ENCODE peak calls at places on chromosomes 7 and 10, in six cellular contexts. I, B, G, J, X and V are unnamed samples.

GRCh38 chr10:77613476-77614130 is 24.0 kb downstream of the KCNMA1 start:
- DNase-seq in I (no peak), B (no peak), G (no peak), J (no peak), X (no peak), V (no peak)

GRCh38 chr7:35401217-35401879 is 147.4 kb upstream of the TBX20 start:
- DNase-seq in I (no peak), B (no peak), G (no peak), J (no peak), X (no peak), V (no peak)

GRCh38 chr7:93203496-93203895 is 22.8 kb downstream of the HEPACAM2 start:
- DNase-seq in I (no peak), B (no peak), G (no peak), J (no peak), X (no peak), V (no peak)

GRCh38 chr10:30671011-30671616 is 41.6 kb upstream of the LYZL2 start:
- DNase-seq in I (peak; percentile 19), B (peak; percentile 65), G (peak; percentile 20), J (no peak), X (peak; percentile 67), V (peak; percentile 24)

GRCh38 chr7:26857534-26858228 is 6.7 kb downstream of the SKAP2 start:
- DNase-seq in I (no peak), B (no peak), G (no peak), J (no peak), X (no peak), V (peak; percentile 61)

GRCh38 chr10:110845756-110846620 is 25.7 kb upstream of the PDCD4 start:
- DNase-seq in I (no peak), B (no peak), G (no peak), J (no peak), X (peak; percentile 91), V (no peak)

GRCh38 chr10:43891241-43891640 is 242.6 kb upstream of the ZNF32 start:
- DNase-seq in I (no peak), B (no peak), G (no peak), J (no peak), X (no peak), V (no peak)

GRCh38 chr10:2225609-2226008 is 488.3 kb upstream of the ADARB2 start:
- DNase-seq in I (no peak), B (no peak), G (no peak), J (no peak), X (no peak), V (no peak)

GRCh38 chr7:1329966-1330915 is 97.6 kb downstream of the UNCX start:
- DNase-seq in I (no peak), B (no peak), G (no peak), J (no peak), X (no peak), V (no peak)

GRCh38 chr7:85103352-85103751 is 83.5 kb downstream of the SEMA3D start:
- DNase-seq in I (no peak), B (peak; percentile 18), G (no peak), J (no peak), X (no peak), V (no peak)

GRCh38 chr7:128247640-128248194 is 6.6 kb downstream of the LEP start:
- DNase-seq in I (no peak), B (peak; percentile 18), G (peak; percentile 44), J (no peak), X (no peak), V (no peak)

GRCh38 chr7:21996641-21997040 is 50.9 kb upstream of the CDCA7L start:
- DNase-seq in I (no peak), B (no peak), G (no peak), J (no peak), X (no peak), V (no peak)

GRCh38 chr10:21424511-21424910 is 101.0 kb downstream of the SKIDA1 start:
- DNase-seq in I (no peak), B (no peak), G (no peak), J (no peak), X (no peak), V (no peak)

GRCh38 chr10:88565072-88565471 is 18.0 kb downstream of the RNLS start:
- DNase-seq in I (no peak), B (peak; percentile 12), G (no peak), J (no peak), X (no peak), V (no peak)

GRCh38 chr7:1815051-1815481 is 145.0 kb downstream of the ELFN1 start:
- DNase-seq in I (no peak), B (no peak), G (peak; percentile 59), J (no peak), X (no peak), V (no peak)

GRCh38 chr7:15795371-15795770 is 108.9 kb upstream of the MEOX2 start:
- DNase-seq in I (no peak), B (no peak), G (no peak), J (no peak), X (no peak), V (no peak)

GRCh38 chr7:44573464-44574285 is at the start of gene DDX56:
- DNase-seq in I (peak; percentile 89), B (peak; percentile 86), G (peak; percentile 98), J (peak; percentile 84), X (peak; percentile 96), V (peak; percentile 91)

GRCh38 chr7:2014391-2015241 is 218.1 kb downstream of the MAD1L1 start:
- DNase-seq in I (no peak), B (no peak), G (no peak), J (no peak), X (no peak), V (peak; percentile 10)

GRCh38 chr7:139596626-139597025 is 73.1 kb downstream of the CLEC2L start:
- DNase-seq in I (no peak), B (no peak), G (no peak), J (no peak), X (no peak), V (no peak)

GRCh38 chr7:25831901-25832411 is 320.0 kb upstream of the NFE2L3 start:
- DNase-seq in I (no peak), B (no peak), G (no peak), J (no peak), X (no peak), V (no peak)

GRCh38 chr10:73854310-73854709 is 20.0 kb downstream of the CAMK2G start:
- DNase-seq in I (no peak), B (no peak), G (no peak), J (no peak), X (peak; percentile 14), V (no peak)

GRCh38 chr10:3906511-3907111 is 121.6 kb upstream of the KLF6 start:
- DNase-seq in I (no peak), B (no peak), G (no peak), J (no peak), X (peak; percentile 84), V (no peak)

GRCh38 chr10:30811665-30812017 is 182.1 kb upstream of the LYZL2 start:
- DNase-seq in I (no peak), B (no peak), G (no peak), J (no peak), X (no peak), V (no peak)

DNA sequence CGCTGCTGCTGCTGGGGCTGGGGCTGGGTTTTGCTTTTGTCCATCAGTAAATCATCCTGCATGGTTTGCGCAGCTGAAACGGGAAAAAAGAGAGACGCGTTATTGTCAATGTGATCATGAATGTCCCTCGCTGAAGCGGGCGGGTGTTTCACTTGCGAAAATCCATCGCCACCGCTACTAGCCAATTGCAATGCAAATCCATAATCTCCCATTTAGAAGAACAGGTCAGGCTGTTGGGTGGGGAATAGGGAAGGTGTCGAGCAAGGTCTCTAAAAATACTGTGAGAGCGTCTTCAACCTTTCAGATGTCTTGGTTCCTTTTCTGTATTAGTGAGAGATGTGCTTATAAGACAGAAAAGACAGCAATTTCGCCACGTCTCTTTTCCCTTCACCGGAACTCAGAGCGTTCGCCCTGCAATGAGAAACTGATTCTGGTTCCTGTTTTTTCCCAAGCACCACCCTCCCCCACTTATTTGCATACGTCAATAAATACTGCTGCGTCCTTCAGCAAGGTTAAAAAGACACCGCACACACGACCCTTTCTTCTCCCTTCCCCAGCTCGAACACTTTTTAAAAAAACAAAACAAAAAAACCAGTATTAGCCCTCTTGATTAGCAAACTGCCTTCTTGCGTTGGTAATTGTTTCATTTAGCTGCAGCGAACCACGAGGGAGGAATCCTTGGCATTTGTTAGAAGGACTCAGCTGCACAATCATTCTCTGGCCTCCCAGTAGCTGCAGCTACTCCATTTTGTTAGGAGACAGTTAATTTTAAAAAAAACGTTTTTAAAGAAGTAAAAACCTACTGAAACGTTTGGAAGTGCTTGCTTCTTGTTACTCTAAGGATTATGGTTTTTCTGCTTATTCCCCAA is 50.4 kb downstream of the CPEB3 start:
- DNase-seq in I (no peak), B (no peak), G (peak; percentile 50), J (peak; percentile 53), X (peak; percentile 75), V (peak; percentile 19)
- TF ChIP-seq ATF3 in I (no peak), B (no peak), G (no peak), J (no peak), X (no peak), V (no peak)

GRCh38 chr10:93600446-93600860 is 582 bp downstream of the RBP4 start:
- DNase-seq in I (no peak), B (no peak), G (no peak), J (no peak), X (no peak), V (peak; percentile 29)
- TF ChIP-seq ATF3 in I (no peak), B (no peak), G (no peak), J (no peak), X (no peak), V (no peak)

DNA sequence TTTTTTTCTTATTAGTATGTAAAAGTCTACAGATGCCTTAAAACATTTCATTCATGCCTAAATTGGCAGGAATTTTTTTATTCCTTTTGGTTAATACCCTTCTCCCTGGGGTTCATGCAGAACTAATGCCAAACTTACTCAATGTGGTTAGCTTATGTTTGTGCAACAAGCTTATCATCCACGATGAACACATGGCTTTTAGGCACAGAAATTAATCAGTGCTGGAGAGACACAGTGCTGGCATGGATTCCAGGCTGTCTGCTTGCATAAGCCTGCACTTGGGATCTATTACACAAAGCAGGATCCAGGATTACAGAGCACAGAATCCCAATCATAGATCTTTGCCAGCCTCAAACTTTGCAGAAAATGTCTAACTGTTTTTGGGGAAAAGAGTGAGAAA is 213.2 kb downstream of the CHRM2 start:
- DNase-seq in I (no peak), B (no peak), G (no peak), J (no peak), X (no peak), V (no peak)
- TF ChIP-seq ATF3 in I (no peak), B (no peak), G (no peak), J (no peak), X (no peak), V (no peak)

DNA sequence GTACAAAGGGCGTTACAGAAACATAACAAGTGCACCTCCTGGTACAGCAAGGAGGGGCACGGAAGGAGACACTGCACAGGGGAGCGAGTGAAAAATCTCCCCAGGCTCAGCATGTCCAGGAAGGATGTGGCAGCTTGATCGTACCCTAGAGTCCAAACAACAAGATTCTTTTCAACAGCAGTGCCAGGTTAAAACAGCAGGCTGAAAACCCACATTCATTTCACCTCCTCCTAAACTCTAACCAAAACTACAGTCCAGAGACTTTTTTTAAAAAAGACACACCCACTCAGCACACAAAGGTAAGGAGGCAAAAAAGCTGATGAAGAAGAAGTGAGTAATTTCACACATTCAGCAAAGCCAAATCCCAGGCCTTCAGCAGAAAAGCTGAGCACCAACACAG is 138.8 kb downstream of the SFMBT2 start:
- DNase-seq in I (no peak), B (no peak), G (no peak), J (no peak), X (no peak), V (no peak)
- TF ChIP-seq ATF3 in I (no peak), B (no peak), G (no peak), J (no peak), X (no peak), V (no peak)

GRCh38 chr10:106169241-106169640 is 995.3 kb downstream of the SORCS1 start:
- DNase-seq in I (no peak), B (no peak), G (no peak), J (no peak), X (no peak), V (no peak)

GRCh38 chr10:106173838-106174237 is 990.7 kb downstream of the SORCS1 start:
- DNase-seq in I (no peak), B (no peak), G (no peak), J (no peak), X (no peak), V (no peak)

GRCh38 chr10:106167946-106168345 is 996.6 kb downstream of the SORCS1 start:
- DNase-seq in I (no peak), B (no peak), G (no peak), J (no peak), X (no peak), V (no peak)
- TF ChIP-seq ATF3 in I (no peak), B (no peak), G (no peak), J (no peak), X (no peak), V (no peak)